ENCODE peak calls at places on chromosomes 2 and 18, in ten cellular contexts. O is ovary; E is effector memory CD4-positive, alpha-beta T cell; P is HepG2; D is neural progenitor cell; A is psoas muscle; F is pancreas; X is left lung; H is testis; J is Panc1. L is an unnamed sample. For H3K4me1, the result is how much of the 10 kb centered on the place peaks cover.

GRCh38 chr2:145931836-145932352 is 1412.0 kb upstream of the ZEB2 start:
- DNase-seq in O (no peak), E (no peak), P (no peak), D (no peak), A (no peak), F (no peak), X (no peak), H (no peak), J (no peak), L (no peak)

GRCh38 chr2:168145011-168145410 is 102.4 kb downstream of the STK39 start:
- DNase-seq in O (no peak), E (no peak), P (no peak), D (no peak), A (no peak), F (no peak), X (no peak), H (no peak), J (no peak), L (peak)

GRCh38 chr2:15560404-15560987 is 638 bp downstream of the NBAS start:
- DNase-seq in O (peak), E (no peak), P (peak), D (peak), A (no peak), F (peak), X (peak), H (peak), J (no peak), L (peak)

GRCh38 chr2:149180226-149180875 is 141.9 kb downstream of the LYPD6B start:
- DNase-seq in O (no peak), E (no peak), P (no peak), D (no peak), A (no peak), F (no peak), X (no peak), H (no peak), J (no peak), L (no peak)

GRCh38 chr2:150255528-150255927 is 231.9 kb downstream of the RND3 start:
- DNase-seq in O (no peak), E (no peak), P (no peak), D (no peak), A (no peak), F (no peak), X (no peak), H (no peak), J (no peak), L (peak)

GRCh38 chr2:239765076-239765845 is 259.9 kb downstream of the NDUFA10 start:
- DNase-seq in O (peak), E (no peak), P (no peak), D (no peak), A (no peak), F (peak), X (no peak), H (no peak), J (no peak), L (no peak)

GRCh38 chr2:179036353-179036905 is 13.5 kb downstream of the CCDC141 start:
- DNase-seq in O (no peak), E (no peak), P (no peak), D (no peak), A (no peak), F (no peak), X (no peak), H (no peak), J (no peak), L (no peak)

GRCh38 chr2:207260021-207260420 is 94.3 kb upstream of the KLF7 start:
- DNase-seq in O (no peak), E (no peak), P (no peak), D (no peak), A (no peak), F (no peak), X (no peak), H (no peak), J (no peak), L (no peak)

GRCh38 chr2:133218204-133218603 is 350.1 kb downstream of the NCKAP5 start:
- DNase-seq in O (no peak), E (no peak), P (no peak), D (no peak), A (no peak), F (no peak), X (no peak), H (no peak), J (no peak), L (no peak)

GRCh38 chr2:112155331-112156151 is 17.4 kb downstream of the FBLN7 start:
- DNase-seq in O (no peak), E (peak), P (no peak), D (no peak), A (no peak), F (no peak), X (no peak), H (no peak), J (no peak), L (no peak)

GRCh38 chr2:128437181-128437520 is 118.5 kb upstream of the HS6ST1 start:
- DNase-seq in O (peak), E (no peak), P (no peak), D (no peak), A (no peak), F (no peak), X (peak), H (peak), J (no peak), L (no peak)

GRCh38 chr2:121485039-121485438 is 45.6 kb upstream of the RNU4ATAC start:
- DNase-seq in O (no peak), E (no peak), P (no peak), D (no peak), A (no peak), F (no peak), X (no peak), H (no peak), J (no peak), L (peak)

GRCh38 chr2:88058226-88058625 is 2.6 kb upstream of the KRCC1 start:
- DNase-seq in O (no peak), E (no peak), P (no peak), D (no peak), A (no peak), F (no peak), X (no peak), H (no peak), J (no peak), L (no peak)

GRCh38 chr2:6814869-6815268 is 50.8 kb downstream of the CMPK2 start:
- DNase-seq in O (no peak), E (no peak), P (no peak), D (no peak), A (no peak), F (no peak), X (no peak), H (no peak), J (no peak), L (no peak)

GRCh38 chr2:54558188-54558975 is 102.3 kb downstream of the SPTBN1 start:
- DNase-seq in O (peak), E (peak), P (peak), D (peak), A (peak), F (peak), X (peak), H (peak), J (no peak), L (peak)

GRCh38 chr18:66621816-66622576 is 18.1 kb upstream of the CDH19 start:
- DNase-seq in O (no peak), E (no peak), P (no peak), D (peak), A (no peak), F (no peak), X (no peak), H (no peak), J (no peak), L (no peak)

GRCh38 chr2:109238580-109238979 is 109.6 kb downstream of the SH3RF3 start:
- DNase-seq in O (no peak), E (no peak), P (no peak), D (no peak), A (peak), F (no peak), X (peak), H (peak), J (no peak), L (no peak)

GRCh38 chr2:1736997-1737480 is 7.3 kb downstream of the PXDN start:
- DNase-seq in O (no peak), E (no peak), P (no peak), D (no peak), A (no peak), F (no peak), X (no peak), H (peak), J (no peak), L (no peak)

GRCh38 chr2:126187665-126188064 is 468.3 kb upstream of the GYPC start:
- DNase-seq in O (no peak), E (no peak), P (no peak), D (no peak), A (no peak), F (no peak), X (no peak), H (no peak), J (no peak), L (peak)

GRCh38 chr18:70195852-70196434 is 9.5 kb downstream of the RTTN start:
- DNase-seq in O (no peak), E (no peak), P (peak), D (peak), A (no peak), F (no peak), X (no peak), H (peak), J (no peak), L (peak)

GRCh38 chr2:147463881-147464520 is 380.8 kb upstream of the ACVR2A start:
- DNase-seq in O (no peak), E (no peak), P (peak), D (no peak), A (no peak), F (no peak), X (no peak), H (no peak), J (no peak), L (no peak)

GRCh38 chr18:70149616-70150301 is 55.7 kb downstream of the RTTN start:
- DNase-seq in O (no peak), E (no peak), P (no peak), D (no peak), A (no peak), F (no peak), X (no peak), H (no peak), J (no peak), L (no peak)

GRCh38 chr2:144194331-144195071 is 325.4 kb downstream of the ZEB2 start:
- DNase-seq in O (no peak), E (no peak), P (no peak), D (no peak), A (no peak), F (no peak), X (no peak), H (no peak), J (no peak), L (no peak)

GRCh38 chr2:237868631-237869356 is 9.4 kb downstream of the RAMP1 start:
- DNase-seq in O (no peak), E (no peak), P (no peak), D (no peak), A (no peak), F (no peak), X (no peak), H (no peak), J (no peak), L (peak)

GRCh38 chr2:133579295-133579694 is 11.0 kb upstream of the NCKAP5 start:
- DNase-seq in O (no peak), E (no peak), P (no peak), D (no peak), A (no peak), F (no peak), X (no peak), H (no peak), J (no peak), L (no peak)

GRCh38 chr2:61410185-61410584 is 60.7 kb downstream of the USP34 start:
- DNase-seq in O (no peak), E (no peak), P (no peak), D (no peak), A (no peak), F (no peak), X (no peak), H (no peak), J (no peak), L (no peak)

GRCh38 chr2:222848862-222849261 is 12.0 kb upstream of the ACSL3 start:
- DNase-seq in O (no peak), E (no peak), P (no peak), D (no peak), A (no peak), F (no peak), X (no peak), H (no peak), J (no peak), L (no peak)

GRCh38 chr2:236273126-236273525 is 8.9 kb upstream of the ASB18 start:
- DNase-seq in O (no peak), E (no peak), P (no peak), D (no peak), A (no peak), F (no peak), X (no peak), H (no peak), J (no peak), L (no peak)

GRCh38 chr2:1640301-1641135 is 103.8 kb downstream of the PXDN start:
- DNase-seq in O (peak), E (no peak), P (no peak), D (no peak), A (no peak), F (peak), X (peak), H (no peak), J (no peak), L (no peak)

GRCh38 chr18:8705280-8705940 is at the start of gene MTCL1:
- DNase-seq in O (no peak), E (no peak), P (no peak), D (peak), A (no peak), F (peak), X (no peak), H (peak), J (no peak), L (peak)

GRCh38 chr2:219056896-219057708 is 3.6 kb downstream of the IHH start:
- DNase-seq in O (peak), E (no peak), P (no peak), D (peak), A (no peak), F (peak), X (no peak), H (no peak), J (no peak), L (no peak)

GRCh38 chr2:147100406-147101035 is 744.3 kb upstream of the ACVR2A start:
- DNase-seq in O (no peak), E (no peak), P (no peak), D (no peak), A (no peak), F (no peak), X (no peak), H (no peak), J (no peak), L (no peak)

GRCh38 chr2:208673631-208674030 is 267.0 kb downstream of the PTH2R start:
- DNase-seq in O (no peak), E (no peak), P (no peak), D (no peak), A (no peak), F (no peak), X (no peak), H (no peak), J (no peak), L (no peak)

GRCh38 chr2:135037831-135038230 is 9.4 kb downstream of the MAP3K19 start:
- DNase-seq in O (no peak), E (no peak), P (no peak), D (no peak), A (no peak), F (no peak), X (no peak), H (no peak), J (no peak), L (no peak)

GRCh38 chr18:5455644-5456043 is 88.2 kb downstream of the EPB41L3 start:
- DNase-seq in O (no peak), E (no peak), P (no peak), D (no peak), A (no peak), F (no peak), X (no peak), H (no peak), J (no peak), L (peak)

DNA sequence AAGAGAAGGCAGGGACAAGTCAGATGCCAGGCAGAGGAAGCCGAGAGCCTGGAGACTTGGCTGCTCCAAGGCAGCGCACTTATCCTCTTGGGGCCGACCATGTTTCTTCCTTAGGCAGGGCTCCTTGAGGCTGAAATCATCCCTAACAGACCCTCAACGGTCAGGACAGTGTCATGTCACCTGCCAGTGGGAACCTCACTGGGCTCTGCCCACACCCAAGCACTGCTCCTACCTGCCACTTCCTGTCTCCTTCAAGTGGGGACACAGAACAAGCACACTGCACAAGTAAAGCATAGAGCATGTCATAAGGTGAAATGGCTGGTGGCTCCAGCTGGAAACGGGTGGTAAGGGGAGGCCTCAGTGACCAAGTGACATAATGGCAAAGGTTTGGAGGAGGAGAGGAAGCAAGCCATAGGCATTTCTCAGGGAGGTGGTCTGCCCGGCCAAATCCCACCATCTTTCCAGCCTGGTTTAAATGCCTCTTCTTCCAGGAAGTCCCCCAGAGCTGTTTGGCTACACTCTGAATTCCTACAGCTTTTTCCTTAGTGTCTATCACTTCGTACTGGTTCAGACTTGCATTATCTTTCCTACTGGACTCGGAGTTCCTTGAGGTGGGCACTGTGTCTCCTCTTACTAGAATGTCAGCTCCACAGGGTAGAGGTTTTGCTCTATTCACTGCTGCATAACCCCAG is 7.3 kb upstream of the ATOH8 start:
- DNase-seq in O (no peak), E (no peak), P (no peak), D (no peak), A (no peak), F (no peak), X (no peak), H (no peak), J (no peak), L (no peak)
- H3K4me1 ChIP-seq in O (under half), E (under half), P (under half), D (under half), A (half or more), F (under half), X (under half), H (half or more), J (under half), L (under half)

GRCh38 chr2:240818293-240818542 is 1.8 kb downstream of the KIF1A start:
- DNase-seq in O (no peak), E (no peak), P (no peak), D (no peak), A (no peak), F (no peak), X (no peak), H (no peak), J (no peak), L (no peak)
- H3K27ac ChIP-seq in O (no peak), E (no peak), P (no peak), D (no peak), A (no peak), F (no peak), X (no peak), H (no peak), J (no peak), L (no peak)

GRCh38 chr2:47506024-47506423 is 103.1 kb downstream of the MSH2 start:
- DNase-seq in O (no peak), E (no peak), P (no peak), D (no peak), A (no peak), F (no peak), X (no peak), H (no peak), J (no peak), L (no peak)
- H3K4me1 ChIP-seq in O (under half), E (under half), P (under half), D (under half), A (under half), F (under half), X (under half), H (under half), J (under half), L (under half)

DNA sequence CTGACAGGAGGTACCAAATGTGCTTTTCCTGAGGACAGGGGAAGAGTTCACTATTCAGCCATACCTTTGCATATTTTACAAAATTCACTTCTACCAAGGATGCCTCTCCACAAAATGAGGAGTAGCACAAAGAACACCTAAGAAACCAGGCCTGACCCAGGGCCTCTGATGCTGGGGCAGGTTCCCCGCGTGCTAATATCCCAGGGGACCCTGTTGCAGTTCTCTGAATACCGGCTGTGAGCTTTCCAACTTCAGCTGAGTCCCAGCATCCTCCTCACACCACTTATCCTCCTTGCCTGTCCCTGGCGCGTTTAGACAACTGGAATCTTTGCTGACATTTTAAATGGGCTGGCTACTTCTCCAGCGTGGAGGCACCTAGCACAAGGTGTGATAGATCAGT is 142.3 kb downstream of the BCL2 start:
- DNase-seq in O (no peak), E (no peak), P (no peak), D (no peak), A (no peak), F (no peak), X (no peak), H (no peak), J (no peak), L (no peak)
- H3K27ac ChIP-seq in O (no peak), E (no peak), P (no peak), D (no peak), A (no peak), F (no peak), X (no peak), H (no peak), J (no peak), L (no peak)

DNA sequence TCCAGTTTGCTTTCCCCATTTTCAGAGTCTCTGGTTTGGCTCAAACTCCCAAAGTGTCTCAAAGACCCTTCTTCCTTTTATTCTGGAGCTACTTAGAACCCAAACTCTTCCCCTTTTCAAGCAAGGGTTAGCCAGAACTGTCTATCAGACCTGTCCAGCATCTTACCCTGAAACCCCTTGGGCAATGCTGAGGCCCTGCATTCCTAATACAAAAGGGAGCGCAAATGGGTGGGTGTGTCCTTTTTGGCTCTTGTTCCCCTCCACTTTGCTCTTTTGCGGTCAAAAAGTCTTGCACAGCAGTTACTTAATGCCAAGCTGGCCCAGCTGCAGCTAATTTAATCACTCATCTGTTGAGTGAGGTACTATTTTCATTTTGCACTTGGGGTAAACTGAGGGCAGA is 231.2 kb upstream of the FOSL2 start:
- DNase-seq in O (no peak), E (no peak), P (no peak), D (no peak), A (no peak), F (no peak), X (no peak), H (no peak), J (no peak), L (no peak)
- H3K4me1 ChIP-seq in O (under half), E (under half), P (under half), D (under half), A (under half), F (under half), X (under half), H (under half), J (under half), L (under half)

L was measured in cardiac muscle cell.